ENCODE peak calls at places on chromosomes 7 and 10, in ten cellular contexts. B is SJSA1, C is Panc1, T is testis, Z is cardiac muscle cell, V is retinal pigment epithelial cell, W is AG04450, E is K562, P is AG10803, N is kidney. L is an unnamed sample.

GRCh38 chr10:53675201-53675600 is 902.6 kb upstream of the MBL2 start:
- DNase-seq in B (no peak), C (no peak), T (no peak), Z (no peak), V (no peak), W (no peak), E (no peak), P (no peak), N (no peak), L (no peak)

GRCh38 chr7:146478975-146479492 is 362.4 kb downstream of the CNTNAP2 start:
- DNase-seq in B (no peak), C (no peak), T (no peak), Z (no peak), V (no peak), W (no peak), E (no peak), P (no peak), N (no peak), L (no peak)

GRCh38 chr10:9038146-9038714 is 983.7 kb downstream of the GATA3 start:
- DNase-seq in B (no peak), C (no peak), T (peak), Z (peak), V (no peak), W (no peak), E (no peak), P (no peak), N (no peak), L (no peak)

GRCh38 chr7:641966-642365 is 84.5 kb upstream of the DNAAF5 start:
- DNase-seq in B (no peak), C (no peak), T (no peak), Z (no peak), V (no peak), W (no peak), E (no peak), P (no peak), N (peak), L (peak)

GRCh38 chr7:104272767-104273384 is 55.5 kb upstream of the LHFPL3 start:
- DNase-seq in B (no peak), C (no peak), T (no peak), Z (peak), V (no peak), W (peak), E (no peak), P (peak), N (no peak), L (peak)

GRCh38 chr10:30285970-30286369 is 63.1 kb downstream of the MTPAP start:
- DNase-seq in B (no peak), C (no peak), T (no peak), Z (no peak), V (no peak), W (no peak), E (no peak), P (no peak), N (no peak), L (no peak)

GRCh38 chr7:100745184-100745583 is 11.8 kb downstream of the ZAN start:
- DNase-seq in B (peak), C (no peak), T (peak), Z (peak), V (no peak), W (no peak), E (peak), P (peak), N (no peak), L (peak)

GRCh38 chr7:29494350-29494749 is 69.3 kb upstream of the PRR15 start:
- DNase-seq in B (peak), C (no peak), T (no peak), Z (peak), V (peak), W (no peak), E (no peak), P (peak), N (no peak), L (no peak)

GRCh38 chr10:88642991-88643390 is 21.3 kb upstream of the LIPF start:
- DNase-seq in B (no peak), C (no peak), T (no peak), Z (peak), V (no peak), W (no peak), E (no peak), P (peak), N (no peak), L (no peak)

GRCh38 chr10:21171936-21172773 is 275.0 kb upstream of the NEBL start:
- DNase-seq in B (no peak), C (no peak), T (no peak), Z (no peak), V (no peak), W (no peak), E (no peak), P (no peak), N (no peak), L (no peak)

GRCh38 chr7:129279757-129280156 is 54.9 kb downstream of the AHCYL2 start:
- DNase-seq in B (no peak), C (no peak), T (no peak), Z (no peak), V (no peak), W (no peak), E (no peak), P (no peak), N (no peak), L (no peak)

GRCh38 chr10:35204650-35205319 is 78.1 kb downstream of the CREM start:
- DNase-seq in B (no peak), C (no peak), T (no peak), Z (no peak), V (no peak), W (no peak), E (no peak), P (no peak), N (no peak), L (no peak)

GRCh38 chr7:8612584-8612983 is 179.2 kb downstream of the NXPH1 start:
- DNase-seq in B (no peak), C (no peak), T (no peak), Z (no peak), V (no peak), W (no peak), E (no peak), P (no peak), N (no peak), L (no peak)

GRCh38 chr7:102220229-102220850 is 66.3 kb upstream of the SH2B2 start:
- DNase-seq in B (peak), C (no peak), T (no peak), Z (no peak), V (no peak), W (no peak), E (no peak), P (no peak), N (no peak), L (peak)

GRCh38 chr7:46385662-46386309 is 464.7 kb upstream of the IGFBP3 start:
- DNase-seq in B (peak), C (peak), T (no peak), Z (peak), V (no peak), W (peak), E (no peak), P (peak), N (no peak), L (no peak)

GRCh38 chr10:51397695-51398094 is 301.7 kb downstream of the CSTF2T start:
- DNase-seq in B (no peak), C (no peak), T (no peak), Z (peak), V (peak), W (no peak), E (no peak), P (peak), N (no peak), L (no peak)

GRCh38 chr10:28778524-28778923 is 101.2 kb downstream of the BAMBI start:
- DNase-seq in B (no peak), C (no peak), T (no peak), Z (peak), V (no peak), W (no peak), E (peak), P (no peak), N (no peak), L (no peak)

GRCh38 chr10:593016-593415 is 96.5 kb downstream of the DIP2C start:
- DNase-seq in B (no peak), C (no peak), T (no peak), Z (no peak), V (no peak), W (no peak), E (no peak), P (no peak), N (no peak), L (no peak)

GRCh38 chr10:118823256-118823907 is 68.6 kb upstream of the CACUL1 start:
- DNase-seq in B (no peak), C (no peak), T (no peak), Z (no peak), V (no peak), W (no peak), E (no peak), P (no peak), N (no peak), L (no peak)

GRCh38 chr10:44437837-44438752 is 53.2 kb upstream of the CXCL12 start:
- DNase-seq in B (no peak), C (no peak), T (peak), Z (no peak), V (no peak), W (no peak), E (no peak), P (no peak), N (no peak), L (no peak)

GRCh38 chr7:26648429-26649015 is 215.9 kb downstream of the SKAP2 start:
- DNase-seq in B (no peak), C (no peak), T (no peak), Z (peak), V (peak), W (no peak), E (no peak), P (peak), N (no peak), L (no peak)

GRCh38 chr7:96708872-96709271 is 774 bp downstream of the SEM1 start:
- DNase-seq in B (no peak), C (no peak), T (no peak), Z (no peak), V (no peak), W (no peak), E (no peak), P (no peak), N (no peak), L (no peak)

GRCh38 chr10:112375721-112376577 is 2.0 kb downstream of the ACSL5 start:
- DNase-seq in B (peak), C (no peak), T (peak), Z (peak), V (no peak), W (no peak), E (no peak), P (peak), N (peak), L (no peak)

GRCh38 chr10:108544500-108545120 is 1378.7 kb downstream of the XPNPEP1 start:
- DNase-seq in B (no peak), C (peak), T (peak), Z (peak), V (peak), W (no peak), E (peak), P (peak), N (peak), L (peak)

GRCh38 chr7:27689045-27689877 is 26.6 kb upstream of the HIBADH start:
- DNase-seq in B (no peak), C (no peak), T (peak), Z (peak), V (no peak), W (no peak), E (no peak), P (peak), N (no peak), L (peak)

GRCh38 chr10:100744136-100744979 is 1.0 kb upstream of the PAX2 start:
- DNase-seq in B (no peak), C (no peak), T (no peak), Z (no peak), V (no peak), W (no peak), E (no peak), P (no peak), N (peak), L (peak)

GRCh38 chr7:36021917-36022550 is 131.0 kb upstream of the EEPD1 start:
- DNase-seq in B (no peak), C (no peak), T (peak), Z (no peak), V (no peak), W (no peak), E (no peak), P (no peak), N (no peak), L (no peak)

GRCh38 chr10:33532901-33533300 is 198.4 kb upstream of the NRP1 start:
- DNase-seq in B (no peak), C (no peak), T (no peak), Z (no peak), V (no peak), W (no peak), E (no peak), P (no peak), N (no peak), L (no peak)

GRCh38 chr7:43513236-43513635 is 69.7 kb upstream of the STK17A start:
- DNase-seq in B (peak), C (no peak), T (no peak), Z (peak), V (no peak), W (no peak), E (no peak), P (no peak), N (no peak), L (no peak)

GRCh38 chr7:123847868-123848267 is 2.9 kb downstream of the HYAL4 start:
- DNase-seq in B (no peak), C (no peak), T (no peak), Z (no peak), V (no peak), W (no peak), E (no peak), P (no peak), N (no peak), L (no peak)

GRCh38 chr7:40700653-40701475 is 566.1 kb downstream of the SUGCT start:
- DNase-seq in B (no peak), C (no peak), T (no peak), Z (peak), V (no peak), W (no peak), E (no peak), P (peak), N (no peak), L (no peak)

GRCh38 chr7:27647052-27647451 is 15.6 kb downstream of the HIBADH start:
- DNase-seq in B (peak), C (no peak), T (no peak), Z (peak), V (no peak), W (peak), E (no peak), P (peak), N (no peak), L (no peak)

GRCh38 chr10:74333174-74333573 is 182.2 kb downstream of the ADK start:
- DNase-seq in B (no peak), C (no peak), T (no peak), Z (peak), V (no peak), W (peak), E (no peak), P (peak), N (no peak), L (no peak)

GRCh38 chr10:84097787-84098353 is 41.4 kb upstream of the GHITM start:
- DNase-seq in B (no peak), C (no peak), T (no peak), Z (peak), V (no peak), W (no peak), E (no peak), P (peak), N (no peak), L (peak)

GRCh38 chr7:5452937-5453540 is 29.4 kb upstream of the TNRC18 start:
- DNase-seq in B (no peak), C (no peak), T (no peak), Z (peak), V (peak), W (peak), E (peak), P (peak), N (no peak), L (peak)

GRCh38 chr10:113456741-113457140 is 96.1 kb upstream of the HABP2 start:
- DNase-seq in B (no peak), C (no peak), T (no peak), Z (no peak), V (no peak), W (no peak), E (no peak), P (no peak), N (no peak), L (no peak)

GRCh38 chr10:113452146-113452545 is 100.7 kb upstream of the HABP2 start:
- DNase-seq in B (no peak), C (no peak), T (no peak), Z (no peak), V (no peak), W (no peak), E (no peak), P (no peak), N (no peak), L (no peak)

GRCh38 chr10:113457408-113457807 is 95.4 kb upstream of the HABP2 start:
- DNase-seq in B (no peak), C (no peak), T (no peak), Z (no peak), V (no peak), W (no peak), E (no peak), P (no peak), N (no peak), L (no peak)

GRCh38 chr10:113453351-113453750 is 99.5 kb upstream of the HABP2 start:
- DNase-seq in B (no peak), C (no peak), T (no peak), Z (no peak), V (peak), W (no peak), E (no peak), P (no peak), N (no peak), L (no peak)

DNA sequence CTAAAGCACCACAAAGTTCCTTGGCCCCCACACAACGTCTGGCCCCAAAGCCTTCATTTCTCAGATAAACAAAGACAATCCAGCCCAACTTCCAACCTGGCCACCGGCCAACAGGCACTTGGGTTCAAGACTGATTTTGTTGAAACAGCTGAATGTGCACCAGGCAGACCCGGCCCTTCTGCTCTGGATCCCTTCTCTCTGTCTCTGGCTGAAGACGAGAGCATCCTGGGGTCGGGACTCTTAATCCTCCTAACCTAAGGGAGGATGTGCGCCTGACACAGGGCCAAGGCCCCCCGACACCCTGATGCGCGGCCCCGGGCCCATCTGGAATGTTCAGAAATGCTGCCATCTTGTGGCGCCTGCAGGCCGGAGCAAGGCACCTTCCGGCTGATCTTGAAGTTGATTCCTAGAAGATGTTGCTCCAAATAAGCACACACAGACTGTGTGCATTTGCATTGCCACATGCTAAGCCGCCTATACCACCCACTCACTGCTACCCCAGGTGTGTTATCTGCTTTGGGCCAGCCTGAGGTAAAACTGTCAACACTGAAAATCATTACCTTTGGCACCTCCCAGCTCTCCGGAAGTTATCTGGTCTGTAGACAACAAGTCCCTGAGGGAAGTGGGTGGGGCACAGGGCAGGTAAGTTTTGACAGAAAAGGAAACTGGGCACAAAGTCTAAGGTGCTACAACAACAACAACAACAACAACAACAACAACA is 98.4 kb upstream of the HABP2 start:
- DNase-seq in B (peak), C (no peak), T (peak), Z (peak), V (no peak), W (no peak), E (peak), P (peak), N (peak), L (peak)
- H3K4me3 ChIP-seq in B (no peak), C (no peak), T (no peak), Z (no peak), V (no peak), W (peak), E (no peak), P (peak), N (no peak), L (no peak)

GRCh38 chr10:92697663-92698511 is 8.1 kb downstream of the HHEX start:
- DNase-seq in B (no peak), C (no peak), T (no peak), Z (no peak), V (no peak), W (no peak), E (no peak), P (no peak), N (no peak), L (no peak)
- H3K4me3 ChIP-seq in B (no peak), C (no peak), T (no peak), Z (no peak), V (no peak), W (no peak), E (no peak), P (no peak), N (no peak), L (no peak)

GRCh38 chr10:4051408-4052151 is 266.6 kb upstream of the KLF6 start:
- DNase-seq in B (no peak), C (no peak), T (no peak), Z (no peak), V (no peak), W (no peak), E (no peak), P (no peak), N (no peak), L (no peak)
- H3K4me3 ChIP-seq in B (peak), C (no peak), T (no peak), Z (no peak), V (no peak), W (peak), E (no peak), P (peak), N (peak), L (no peak)

GRCh38 chr10:72364239-72364777 is 9.6 kb upstream of the DNAJB12 start:
- DNase-seq in B (peak), C (peak), T (peak), Z (peak), V (peak), W (peak), E (peak), P (peak), N (peak), L (peak)
- H3K4me3 ChIP-seq in B (no peak), C (no peak), T (no peak), Z (no peak), V (no peak), W (no peak), E (no peak), P (no peak), N (no peak), L (no peak)

GRCh38 chr7:65264258-65264657 is 109.4 kb upstream of the ZNF92 start:
- DNase-seq in B (no peak), C (no peak), T (no peak), Z (no peak), V (no peak), W (no peak), E (no peak), P (no peak), N (no peak), L (peak)

GRCh38 chr7:65265959-65266519 is 107.6 kb upstream of the ZNF92 start:
- DNase-seq in B (no peak), C (no peak), T (no peak), Z (no peak), V (no peak), W (no peak), E (no peak), P (no peak), N (no peak), L (peak)

GRCh38 chr7:65269150-65269856 is 104.4 kb upstream of the ZNF92 start:
- DNase-seq in B (no peak), C (no peak), T (peak), Z (peak), V (peak), W (peak), E (peak), P (no peak), N (peak), L (peak)

DNA sequence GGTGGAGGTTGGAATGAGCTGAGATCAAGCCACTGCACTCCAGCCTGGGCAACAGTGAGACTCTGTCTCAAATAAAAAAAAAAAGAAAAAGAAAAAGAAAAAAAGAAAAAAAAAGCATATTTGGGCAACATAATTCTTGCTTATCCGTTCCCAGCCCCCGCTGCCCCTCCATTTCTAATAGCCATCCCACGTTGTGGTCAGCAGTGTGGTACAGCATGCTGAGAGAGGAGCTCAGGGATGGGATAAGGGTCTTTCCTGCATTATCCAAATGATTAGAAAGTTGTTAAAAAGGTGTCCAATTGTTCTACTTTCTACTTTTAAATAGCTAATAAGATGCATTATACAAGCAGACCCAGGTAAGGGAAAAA is 104.9 kb upstream of the ZNF92 start:
- DNase-seq in B (no peak), C (no peak), T (no peak), Z (no peak), V (no peak), W (no peak), E (no peak), P (no peak), N (no peak), L (no peak)
- H3K4me3 ChIP-seq in B (no peak), C (peak), T (peak), Z (no peak), V (peak), W (peak), E (peak), P (no peak), N (no peak), L (no peak)

DNA sequence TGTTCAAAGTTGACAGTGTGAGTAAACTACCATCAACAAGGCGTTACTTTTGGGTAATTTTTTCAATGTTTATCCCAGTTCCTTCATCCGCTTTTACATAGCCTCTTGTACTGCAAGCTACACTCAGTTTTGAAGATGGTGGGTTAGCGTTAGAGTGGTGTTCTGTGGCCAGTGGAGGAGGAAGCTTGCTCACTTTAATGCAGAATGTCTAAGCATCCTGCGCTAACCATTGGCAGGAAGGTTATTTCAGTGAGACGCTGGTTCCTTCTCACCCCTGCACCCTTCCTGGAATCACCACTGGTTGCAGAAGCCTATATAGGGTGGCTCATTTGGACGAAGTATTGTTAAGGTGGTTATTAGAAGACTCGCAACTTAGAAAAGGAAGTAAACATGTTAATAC is 159.1 kb downstream of the CELF2 start:
- DNase-seq in B (no peak), C (no peak), T (no peak), Z (no peak), V (no peak), W (no peak), E (no peak), P (no peak), N (no peak), L (no peak)
- H3K4me3 ChIP-seq in B (no peak), C (no peak), T (no peak), Z (no peak), V (no peak), W (no peak), E (no peak), P (no peak), N (no peak), L (no peak)